ENCODE peak calls at places on chromosomes 11 and 22, in eight cellular contexts. L is pancreas, Z is left lung, H is fibroblast of lung, D is activated gamma-delta T cell treated with Interleukin-2 at 50 U/mL for 16 hours, T is HEK293T, I is right lobe of liver, B is ureter. M is an unnamed sample.

GRCh38 chr22:47080100-47080499 is 317.6 kb downstream of the TBC1D22A start:
- DNase-seq in T (no peak), D (no peak), I (no peak), L (no peak), Z (no peak), B (no peak), H (no peak), M (no peak)

GRCh38 chr11:60119708-60120107 is 31.2 kb downstream of the MS4A2 start:
- DNase-seq in H (no peak), I (no peak), B (no peak), T (no peak), Z (no peak), D (no peak), L (no peak), M (no peak)

GRCh38 chr11:47078751-47079524 is 97.7 kb downstream of the ARFGAP2 start:
- DNase-seq in D (no peak), H (no peak), T (no peak), L (no peak), I (no peak), B (no peak), Z (no peak), M (no peak)

GRCh38 chr11:119806064-119806915 is 77.3 kb upstream of the NECTIN1 start:
- DNase-seq in B (no peak), D (no peak), I (no peak), Z (no peak), L (no peak), H (no peak), T (no peak), M (no peak)

GRCh38 chr11:23288001-23288783 is 427.9 kb upstream of the CCDC179 start:
- DNase-seq in Z (no peak), I (no peak), H (peak), T (no peak), B (no peak), L (no peak), D (no peak), M (no peak)

GRCh38 chr22:23826510-23827350 is 12.1 kb downstream of the DERL3 start:
- DNase-seq in D (no peak), T (no peak), H (no peak), B (no peak), L (no peak), I (no peak), Z (no peak), M (no peak)

GRCh38 chr22:43376765-43377485 is 33.8 kb upstream of the SCUBE1 start:
- DNase-seq in T (no peak), Z (no peak), D (peak), I (no peak), L (peak), H (no peak), B (no peak), M (no peak)

GRCh38 chr11:95266751-95267374 is 35.9 kb upstream of the SESN3 start:
- DNase-seq in I (no peak), B (no peak), T (no peak), D (no peak), L (no peak), Z (no peak), H (peak), M (no peak)

GRCh38 chr22:31036671-31037550 is 44.2 kb upstream of the SMTN start:
- DNase-seq in T (no peak), Z (no peak), L (no peak), D (no peak), I (no peak), H (peak), B (no peak), M (no peak)

GRCh38 chr22:30221121-30221992 is 25.2 kb downstream of the LIF start:
- DNase-seq in Z (no peak), L (no peak), H (no peak), D (peak), I (no peak), B (no peak), T (no peak), M (no peak)

GRCh38 chr11:47858169-47858543 is 10.0 kb upstream of the NUP160 start:
- DNase-seq in H (peak), D (no peak), T (no peak), B (no peak), L (no peak), I (no peak), Z (no peak), M (no peak)

GRCh38 chr11:59617876-59618275 is 2.3 kb upstream of the OSBP start:
- DNase-seq in L (no peak), I (no peak), Z (no peak), T (no peak), D (no peak), B (no peak), H (no peak), M (no peak)

GRCh38 chr22:50548046-50548912 is 2.6 kb downstream of the KLHDC7B start:
- DNase-seq in T (no peak), Z (peak), L (no peak), I (peak), B (no peak), D (peak), H (no peak), M (peak)

GRCh38 chr11:5891216-5891800 is 1.7 kb upstream of the OR52E5 start:
- DNase-seq in D (no peak), H (peak), T (no peak), L (no peak), I (no peak), B (no peak), Z (no peak), M (peak)

GRCh38 chr11:34755671-34756070 is 134.8 kb downstream of the EHF start:
- DNase-seq in T (no peak), L (no peak), D (no peak), Z (no peak), I (no peak), H (no peak), B (no peak), M (no peak)

GRCh38 chr11:66877585-66877984 is 20.7 kb downstream of the LRFN4 start:
- DNase-seq in L (no peak), T (no peak), D (no peak), B (no peak), H (peak), I (no peak), Z (no peak), M (no peak)

GRCh38 chr22:42080287-42080686 is 787 bp downstream of the SMDT1 start:
- DNase-seq in Z (peak), L (peak), H (peak), T (peak), D (no peak), B (peak), I (no peak), M (peak)

M was measured in Karpas-422.